ENCODE peak calls at places on chromosomes 13 and 19, in five cellular contexts. C, X, H, E and A are unnamed samples.

GRCh38 chr19:10510301-10510802 is 6.9 kb downstream of the S1PR5 start:
- DNase-seq in C (no peak), X (no peak), H (peak), E (peak), A (no peak)

GRCh38 chr19:4606921-4607678 is 32.2 kb upstream of the TNFAIP8L1 start:
- DNase-seq in C (peak), X (peak), H (peak), E (no peak), A (no peak)

GRCh38 chr19:30074096-30074495 is 132.1 kb downstream of the URI1 start:
- DNase-seq in C (no peak), X (no peak), H (no peak), E (no peak), A (no peak)

GRCh38 chr19:40442328-40443130 is 1.6 kb downstream of the SERTAD3 start:
- DNase-seq in C (no peak), X (no peak), H (no peak), E (peak), A (no peak)

GRCh38 chr13:67493835-67494234 is 263.7 kb upstream of the PCDH9 start:
- DNase-seq in C (no peak), X (no peak), H (no peak), E (no peak), A (no peak)

GRCh38 chr19:19083413-19084178 is 19.8 kb downstream of the SLC25A42 start:
- DNase-seq in C (peak), X (no peak), H (no peak), E (no peak), A (no peak)

GRCh38 chr19:51607077-51607476 is 23.1 kb downstream of the SIGLEC5 start:
- DNase-seq in C (no peak), X (no peak), H (no peak), E (peak), A (peak)

GRCh38 chr19:58021541-58022282 is 12.1 kb upstream of the ZSCAN1 start:
- DNase-seq in C (no peak), X (no peak), H (peak), E (peak), A (no peak)

GRCh38 chr19:35126624-35126959 is 8.3 kb downstream of the LGI4 start:
- DNase-seq in C (no peak), X (no peak), H (peak), E (no peak), A (no peak)

GRCh38 chr13:24745861-24746617 is 17.9 kb upstream of the RNF17 start:
- DNase-seq in C (no peak), X (no peak), H (peak), E (peak), A (no peak)

GRCh38 chr19:11856568-11857264 is 8.2 kb downstream of the ZNF439 start:
- DNase-seq in C (no peak), X (no peak), H (no peak), E (no peak), A (no peak)

GRCh38 chr13:46403851-46404731 is 17.0 kb upstream of the RUBCNL start:
- DNase-seq in C (no peak), X (no peak), H (no peak), E (no peak), A (no peak)

GRCh38 chr13:30862707-30863106 is 43.4 kb upstream of the MEDAG start:
- DNase-seq in C (peak), X (no peak), H (peak), E (no peak), A (no peak)

GRCh38 chr19:17285415-17286135 is 3.9 kb downstream of the ANKLE1 start:
- DNase-seq in C (no peak), X (no peak), H (no peak), E (no peak), A (no peak)

GRCh38 chr13:21986602-21987001 is 315.7 kb downstream of the FGF9 start:
- DNase-seq in C (peak), X (no peak), H (no peak), E (no peak), A (no peak)

GRCh38 chr13:95745752-95746151 is 68.8 kb downstream of the DNAJC3 start:
- DNase-seq in C (no peak), X (no peak), H (no peak), E (no peak), A (no peak)

GRCh38 chr19:41895745-41896580 is 13.0 kb downstream of the ARHGEF1 start:
- DNase-seq in C (no peak), X (no peak), H (peak), E (peak), A (no peak)

GRCh38 chr13:113564331-113565023 is 20.1 kb upstream of the TFDP1 start:
- DNase-seq in C (no peak), X (peak), H (no peak), E (no peak), A (no peak)

GRCh38 chr19:18939922-18940775 is 868 bp downstream of the HOMER3 start:
- DNase-seq in C (peak), X (peak), H (peak), E (no peak), A (no peak)

GRCh38 chr13:99895428-99895998 is 76.1 kb downstream of the ZIC5 start:
- DNase-seq in C (no peak), X (no peak), H (peak), E (no peak), A (no peak)

GRCh38 chr19:10797541-10798256 is 38.3 kb downstream of the TMED1 start:
- DNase-seq in C (no peak), X (no peak), H (no peak), E (peak), A (peak)

GRCh38 chr19:6501740-6502648 is at the start of gene TUBB4A:
- DNase-seq in C (peak), X (no peak), H (peak), E (peak), A (no peak)

GRCh38 chr19:34806976-34807860 is 34.2 kb upstream of the ZNF599 start:
- DNase-seq in C (no peak), X (no peak), H (no peak), E (no peak), A (no peak)

GRCh38 chr19:18919895-18920204 is 335 bp downstream of the DDX49 start:
- DNase-seq in C (no peak), X (no peak), H (no peak), E (no peak), A (no peak)

GRCh38 chr19:18710986-18711751 is 27.7 kb downstream of the CRTC1 start:
- DNase-seq in C (peak), X (peak), H (no peak), E (no peak), A (no peak)

GRCh38 chr13:51237887-51238286 is 15.7 kb downstream of the FAM124A start:
- DNase-seq in C (no peak), X (no peak), H (no peak), E (no peak), A (no peak)

GRCh38 chr13:29808264-29808663 is 42.2 kb downstream of the UBL3 start:
- DNase-seq in C (no peak), X (no peak), H (no peak), E (no peak), A (no peak)

DNA sequence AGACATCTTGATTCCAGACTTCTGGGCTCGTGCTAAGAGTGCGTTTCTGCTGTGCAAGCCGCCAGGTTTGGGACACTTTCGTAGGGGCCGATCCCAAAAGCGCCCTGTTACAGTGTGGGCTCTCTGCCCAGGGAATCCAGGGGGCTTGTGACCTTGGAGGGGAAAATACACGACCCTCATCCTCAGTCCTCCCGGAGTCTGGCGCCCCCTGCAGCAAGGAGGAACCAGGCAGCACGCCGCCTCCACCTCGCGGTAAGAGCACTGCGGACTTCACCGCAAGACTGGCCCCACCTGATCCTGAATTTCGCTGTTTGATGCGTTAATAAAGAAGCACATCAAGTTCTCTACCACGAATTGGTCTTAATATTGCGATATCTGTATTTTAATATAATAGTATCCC is 5.2 kb downstream of the POLRMT start:
- DNase-seq in C (no peak), X (no peak), H (peak), E (no peak), A (no peak)
- TF ChIP-seq CTCF in C (no peak), X (peak), H (peak), E (peak), A (peak)

DNA sequence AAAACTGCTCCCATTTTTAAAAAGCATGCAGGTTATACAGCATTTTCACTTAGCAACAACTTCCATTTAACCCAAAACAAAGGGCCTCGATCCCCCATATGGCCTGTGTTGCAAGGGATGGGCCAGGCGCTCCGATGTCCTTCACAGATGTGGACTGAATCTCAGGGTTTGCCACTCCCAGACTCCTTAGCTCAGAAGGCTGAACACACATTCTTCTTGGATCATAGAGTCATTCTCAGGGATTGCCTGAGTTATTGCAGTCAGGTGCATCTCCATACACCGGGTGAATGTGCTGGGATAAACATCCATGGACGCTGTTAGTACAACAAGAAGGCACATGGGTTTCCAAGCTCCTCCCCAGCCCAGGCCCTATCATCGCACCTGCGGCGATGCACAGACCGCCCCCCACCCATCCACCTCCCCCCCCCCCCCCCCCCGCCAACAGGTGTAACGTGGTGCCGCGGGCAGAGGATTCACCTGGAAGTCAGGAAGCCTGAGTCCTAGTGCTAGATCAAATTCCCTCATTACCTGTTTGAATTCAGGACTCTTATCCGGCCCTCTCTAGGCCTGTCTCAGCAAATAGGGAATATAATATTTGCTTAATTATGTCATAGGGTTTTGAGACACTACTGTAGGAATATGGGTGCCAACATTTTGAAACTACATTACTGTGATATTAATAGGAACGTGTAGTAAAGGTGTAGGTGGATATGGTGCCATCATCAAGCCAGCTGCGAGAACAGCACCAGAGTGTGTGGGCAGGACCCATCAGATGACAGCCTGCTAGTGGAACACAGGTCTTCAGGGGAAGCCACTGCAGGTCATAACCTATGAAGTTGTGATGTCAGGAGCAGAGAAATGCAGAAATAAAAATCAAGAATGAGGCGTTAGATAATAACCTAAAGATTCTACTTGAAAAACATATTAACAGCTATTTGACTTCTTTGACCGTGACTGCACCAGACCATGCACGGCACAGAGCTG is 110.9 kb downstream of the SACS start:
- DNase-seq in C (no peak), X (no peak), H (no peak), E (no peak), A (no peak)
- H3K4me3 ChIP-seq in C (no peak), X (no peak), H (no peak), E (no peak), A (no peak)

GRCh38 chr19:1496714-1497577 is 6.0 kb downstream of the REEP6 start:
- DNase-seq in C (no peak), X (no peak), H (no peak), E (no peak), A (no peak)
- TF ChIP-seq CTCF in C (no peak), X (no peak), H (no peak), E (no peak), A (no peak)

GRCh38 chr19:33745297-33745696 is 51.4 kb upstream of the KCTD15 start:
- DNase-seq in C (no peak), X (peak), H (no peak), E (no peak), A (no peak)

GRCh38 chr19:33736787-33737186 is 59.9 kb upstream of the KCTD15 start:
- DNase-seq in C (no peak), X (no peak), H (no peak), E (no peak), A (no peak)

GRCh38 chr19:33736158-33736557 is 60.5 kb upstream of the KCTD15 start:
- DNase-seq in C (no peak), X (no peak), H (no peak), E (no peak), A (no peak)

GRCh38 chr19:33737704-33738103 is 59.0 kb upstream of the KCTD15 start:
- DNase-seq in C (no peak), X (no peak), H (no peak), E (no peak), A (no peak)

DNA sequence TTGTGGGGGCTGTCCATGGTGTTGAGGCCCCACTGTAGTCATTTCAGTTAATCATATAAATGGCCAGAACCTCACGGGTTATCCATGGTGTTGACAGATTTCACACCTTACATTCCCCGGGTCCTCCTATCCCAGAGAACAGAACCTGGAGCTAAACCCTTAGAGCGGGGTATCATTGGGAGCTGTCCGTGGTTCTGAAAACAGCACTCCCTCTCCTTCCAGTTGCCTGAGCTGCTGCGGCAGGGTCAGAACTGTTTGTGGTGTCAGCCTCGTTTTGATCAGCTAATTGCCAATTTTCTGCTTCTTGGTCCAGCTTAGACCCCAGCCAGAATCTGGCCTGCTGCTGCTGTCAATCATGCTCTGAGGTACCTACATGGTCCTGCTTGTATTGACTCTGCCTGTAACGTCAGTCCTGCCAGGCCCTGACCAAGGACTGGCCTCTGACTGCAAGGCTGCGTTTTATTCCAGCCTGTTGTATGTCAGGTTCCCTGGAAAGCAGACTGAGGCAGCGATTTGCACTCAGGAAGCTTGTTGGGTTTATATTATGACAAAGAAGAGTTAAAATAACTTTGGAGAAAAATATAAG is 55.8 kb upstream of the KCTD15 start:
- DNase-seq in C (no peak), X (no peak), H (peak), E (peak), A (no peak)
- H3K4me3 ChIP-seq in C (no peak), X (no peak), H (no peak), E (no peak), A (no peak)

DNA sequence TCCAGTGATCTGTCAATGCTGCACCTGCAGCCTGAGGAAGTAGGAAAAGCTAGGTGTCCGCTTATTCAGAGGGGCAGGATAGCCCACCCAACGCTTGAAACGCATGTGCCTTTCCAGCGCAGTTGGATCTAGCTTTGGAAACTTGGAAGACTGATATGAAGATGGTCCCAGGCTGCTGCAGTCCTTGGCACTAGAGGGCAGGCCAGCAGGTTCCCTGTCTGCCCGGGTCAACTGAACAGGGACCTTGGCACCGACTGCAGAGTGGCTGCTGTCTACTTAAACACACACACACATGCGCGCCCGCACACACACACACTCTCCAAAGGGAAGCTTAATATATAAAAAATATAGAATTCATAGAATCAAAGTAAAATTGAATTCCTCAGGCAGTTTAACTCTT is 100.0 kb downstream of the TSHZ3 start:
- DNase-seq in C (no peak), X (peak), H (no peak), E (no peak), A (no peak)
- TF ChIP-seq CTCF in C (no peak), X (no peak), H (no peak), E (no peak), A (no peak)

DNA sequence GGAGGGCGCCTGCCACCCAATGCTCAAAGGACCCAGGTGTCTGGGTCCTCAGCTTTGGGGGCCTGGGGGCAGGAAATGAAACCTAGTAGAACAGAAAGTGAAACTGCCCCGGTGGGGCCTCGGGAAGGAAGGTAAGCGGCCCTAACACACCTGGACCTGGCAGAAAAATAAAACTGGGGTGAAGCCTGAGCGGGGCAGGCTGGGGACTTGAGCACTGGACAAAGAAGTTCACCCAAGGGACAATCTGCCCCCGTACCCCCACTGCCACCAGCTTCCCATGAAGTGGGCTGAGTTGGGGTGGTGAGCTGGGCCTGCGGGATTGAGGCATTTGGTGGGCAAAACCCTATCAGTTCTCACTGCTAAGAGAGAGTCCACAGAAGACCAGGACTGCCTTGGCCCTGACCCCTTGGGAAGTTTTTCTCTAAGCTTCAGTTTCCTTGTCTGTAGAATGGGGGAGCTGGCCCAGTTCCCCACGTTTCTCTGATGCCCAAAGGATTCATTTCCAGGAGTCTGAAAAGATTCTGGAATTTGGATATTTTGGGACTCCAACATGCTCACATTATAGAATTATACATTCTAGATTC is 2.3 kb downstream of the PRKD2 start:
- DNase-seq in C (no peak), X (no peak), H (no peak), E (peak), A (peak)
- H3K4me3 ChIP-seq in C (peak), X (peak), H (peak), E (peak), A (peak)

GRCh38 chr13:28138756-28139470 is 568 bp downstream of the PAN3 start:
- DNase-seq in C (peak), X (peak), H (peak), E (peak), A (peak)

GRCh38 chr13:28137556-28137955 is 789 bp upstream of the PAN3 start:
- DNase-seq in C (no peak), X (no peak), H (peak), E (no peak), A (no peak)

GRCh38 chr13:28140433-28141125 is 2.2 kb downstream of the PAN3 start:
- DNase-seq in C (no peak), X (no peak), H (peak), E (no peak), A (no peak)

GRCh38 chr13:28136916-28137315 is 1.4 kb upstream of the PAN3 start:
- DNase-seq in C (no peak), X (no peak), H (no peak), E (peak), A (no peak)

DNA sequence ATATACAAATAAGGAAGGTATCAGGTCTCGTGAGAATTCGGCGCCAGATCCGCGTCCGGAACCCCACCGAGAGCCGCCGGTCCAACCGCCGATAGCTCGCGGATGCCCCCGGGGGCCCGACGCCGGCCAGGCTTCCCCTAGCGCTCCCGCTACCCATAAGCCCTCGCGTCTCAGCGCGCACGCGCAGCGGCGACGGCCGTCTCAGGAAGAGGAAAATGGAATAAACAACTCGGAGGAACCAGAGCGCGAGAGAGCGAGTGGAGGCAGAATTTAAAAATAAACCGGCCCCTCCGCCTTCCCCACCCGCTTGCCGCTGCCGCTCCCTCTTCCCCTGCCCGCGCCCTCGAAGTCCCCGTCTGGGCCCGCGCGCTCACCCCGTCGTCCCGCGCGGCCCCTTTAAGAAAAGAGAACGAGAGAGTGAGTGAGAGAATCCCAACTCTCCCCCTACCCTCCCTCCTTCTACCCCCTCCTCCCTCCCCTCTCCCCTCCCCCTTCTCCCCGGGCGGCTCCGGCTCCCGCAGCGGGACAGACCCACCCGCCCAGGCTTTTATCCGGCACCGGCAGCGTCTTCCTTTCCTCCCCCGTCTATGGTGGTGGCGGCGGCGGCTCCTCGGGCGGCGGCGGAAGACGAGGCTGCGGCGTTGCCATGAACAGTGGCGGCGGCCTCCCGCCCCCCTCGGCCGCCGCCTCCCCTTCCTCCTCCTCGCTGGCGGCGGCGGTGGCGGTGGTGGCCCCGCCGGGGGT is at the start of gene PAN3:
- DNase-seq in C (peak), X (peak), H (peak), E (peak), A (peak)
- TF ChIP-seq CTCF in C (no peak), X (no peak), H (peak), E (no peak), A (peak)

DNA sequence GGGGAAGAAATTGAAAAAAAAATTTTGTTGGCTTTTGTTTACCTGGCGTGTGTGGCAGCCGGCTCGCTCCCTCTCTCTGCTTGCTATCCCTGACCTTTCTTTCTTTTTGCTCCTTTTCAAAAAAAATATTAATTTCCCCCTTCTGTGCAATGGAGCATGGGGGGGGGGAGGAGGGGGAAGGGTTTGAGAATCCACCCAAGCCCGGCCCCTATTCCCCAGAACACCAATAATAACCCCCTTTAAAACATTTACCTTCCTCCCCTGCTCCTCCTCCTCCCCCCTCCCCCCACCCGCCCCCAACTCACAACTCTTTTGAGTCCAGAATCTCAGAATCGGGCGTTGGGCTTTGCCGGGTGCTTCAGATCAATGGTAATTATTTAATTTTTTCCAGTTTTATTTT is 28.4 kb downstream of the NFIX start:
- DNase-seq in C (no peak), X (no peak), H (no peak), E (no peak), A (no peak)
- H3K4me3 ChIP-seq in C (no peak), X (peak), H (no peak), E (peak), A (peak)